ENCODE peak calls at places on chromosomes 12 and 14, in nine cellular contexts. Y, W, I, O, B, X, E, A and M are unnamed samples.

GRCh38 chr12:97650242-97650641 is 187.6 kb downstream of the RMST start:
- DNase-seq in Y (no peak), W (no peak), I (no peak), O (no peak), B (no peak), X (no peak), E (peak), A (no peak), M (no peak)

GRCh38 chr12:94553130-94553519 is 93.5 kb upstream of the CEP83 start:
- DNase-seq in Y (no peak), W (no peak), I (no peak), O (no peak), B (peak), X (no peak), E (peak), A (no peak), M (no peak)

GRCh38 chr12:117090388-117090787 is 8.8 kb downstream of the TESC start:
- DNase-seq in Y (no peak), W (no peak), I (no peak), O (no peak), B (no peak), X (no peak), E (no peak), A (no peak), M (no peak)

GRCh38 chr12:124469193-124469888 is 98.1 kb downstream of the NCOR2 start:
- DNase-seq in Y (no peak), W (no peak), I (peak), O (no peak), B (no peak), X (no peak), E (peak), A (no peak), M (no peak)

GRCh38 chr14:90423166-90423565 is 26.3 kb downstream of the CALM1 start:
- DNase-seq in Y (no peak), W (no peak), I (no peak), O (no peak), B (no peak), X (no peak), E (no peak), A (no peak), M (no peak)

GRCh38 chr14:51208982-51209381 is 31.1 kb upstream of the TMX1 start:
- DNase-seq in Y (peak), W (no peak), I (no peak), O (no peak), B (no peak), X (no peak), E (no peak), A (no peak), M (no peak)

GRCh38 chr12:9345163-9345562 is 137.0 kb upstream of the PZP start:
- DNase-seq in Y (no peak), W (no peak), I (no peak), O (no peak), B (no peak), X (no peak), E (no peak), A (no peak), M (no peak)

GRCh38 chr12:6507102-6507998 is 13.4 kb downstream of the NCAPD2 start:
- DNase-seq in Y (no peak), W (no peak), I (no peak), O (no peak), B (peak), X (no peak), E (no peak), A (no peak), M (no peak)

GRCh38 chr14:75182820-75183219 is 6.4 kb upstream of the TMED10 start:
- DNase-seq in Y (no peak), W (no peak), I (no peak), O (no peak), B (peak), X (no peak), E (no peak), A (no peak), M (no peak)

GRCh38 chr14:71834308-71835204 is 97.7 kb upstream of the RGS6 start:
- DNase-seq in Y (no peak), W (no peak), I (no peak), O (no peak), B (no peak), X (no peak), E (peak), A (no peak), M (no peak)

GRCh38 chr12:113973109-113973904 is 7.2 kb upstream of the RBM19 start:
- DNase-seq in Y (no peak), W (no peak), I (no peak), O (no peak), B (no peak), X (no peak), E (no peak), A (no peak), M (no peak)

GRCh38 chr14:70358631-70359030 is 852 bp downstream of the COX16 start:
- DNase-seq in Y (no peak), W (no peak), I (no peak), O (no peak), B (peak), X (no peak), E (peak), A (no peak), M (no peak)

GRCh38 chr14:72743626-72744025 is 150.3 kb downstream of the DPF3 start:
- DNase-seq in Y (no peak), W (no peak), I (no peak), O (no peak), B (peak), X (peak), E (no peak), A (no peak), M (no peak)

GRCh38 chr12:50397122-50397650 is 777 bp upstream of the FAM186A start:
- DNase-seq in Y (no peak), W (no peak), I (no peak), O (no peak), B (peak), X (no peak), E (no peak), A (no peak), M (no peak)

GRCh38 chr12:114938487-114939210 is 254.7 kb upstream of the TBX3 start:
- DNase-seq in Y (no peak), W (no peak), I (no peak), O (no peak), B (no peak), X (no peak), E (no peak), A (peak), M (no peak)

GRCh38 chr14:92600318-92601053 is 86.9 kb downstream of the RIN3 start:
- DNase-seq in Y (peak), W (no peak), I (no peak), O (no peak), B (peak), X (no peak), E (peak), A (no peak), M (no peak)

GRCh38 chr12:19369691-19370148 is 69.6 kb upstream of the AEBP2 start:
- DNase-seq in Y (no peak), W (no peak), I (no peak), O (peak), B (peak), X (no peak), E (peak), A (no peak), M (no peak)

GRCh38 chr12:102024765-102025164 is 37.0 kb downstream of the WASHC3 start:
- DNase-seq in Y (no peak), W (no peak), I (no peak), O (no peak), B (peak), X (no peak), E (no peak), A (no peak), M (no peak)

GRCh38 chr12:92899388-92900001 is 29.6 kb downstream of the EEA1 start:
- DNase-seq in Y (no peak), W (peak), I (no peak), O (peak), B (peak), X (peak), E (peak), A (no peak), M (no peak)

GRCh38 chr12:109444263-109444662 is 32.8 kb downstream of the KCTD10 start:
- DNase-seq in Y (no peak), W (no peak), I (no peak), O (no peak), B (no peak), X (no peak), E (no peak), A (no peak), M (no peak)

GRCh38 chr12:128140551-128140950 is 126.4 kb upstream of the TMEM132C start:
- DNase-seq in Y (no peak), W (no peak), I (no peak), O (no peak), B (no peak), X (peak), E (peak), A (no peak), M (no peak)

GRCh38 chr14:101020971-101021370 is 117.4 kb upstream of the RTL1 start:
- DNase-seq in Y (no peak), W (no peak), I (no peak), O (peak), B (no peak), X (no peak), E (no peak), A (peak), M (no peak)

GRCh38 chr14:67620217-67620789 is 583 bp downstream of the ARG2 start:
- DNase-seq in Y (no peak), W (no peak), I (no peak), O (no peak), B (peak), X (peak), E (peak), A (no peak), M (no peak)

GRCh38 chr12:67764055-67764454 is 115.5 kb downstream of the DYRK2 start:
- DNase-seq in Y (no peak), W (no peak), I (no peak), O (no peak), B (no peak), X (no peak), E (no peak), A (no peak), M (no peak)

GRCh38 chr12:67759829-67760228 is 111.3 kb downstream of the DYRK2 start:
- DNase-seq in Y (no peak), W (no peak), I (no peak), O (no peak), B (no peak), X (peak), E (peak), A (no peak), M (no peak)

GRCh38 chr12:67760586-67761275 is 112.2 kb downstream of the DYRK2 start:
- DNase-seq in Y (no peak), W (no peak), I (no peak), O (no peak), B (peak), X (no peak), E (no peak), A (no peak), M (no peak)

GRCh38 chr12:67754933-67755697 is 106.6 kb downstream of the DYRK2 start:
- DNase-seq in Y (peak), W (peak), I (no peak), O (no peak), B (no peak), X (peak), E (no peak), A (no peak), M (no peak)

GRCh38 chr12:67758119-67758873 is 109.8 kb downstream of the DYRK2 start:
- DNase-seq in Y (peak), W (no peak), I (no peak), O (no peak), B (no peak), X (peak), E (no peak), A (no peak), M (no peak)
- H3K4me3 ChIP-seq in Y (no peak), W (no peak), I (no peak), O (no peak), B (no peak), X (no peak), E (no peak), A (no peak), M (no peak)

GRCh38 chr14:38016497-38016896 is 191.2 kb upstream of the SSTR1 start:
- DNase-seq in Y (no peak), W (no peak), I (no peak), O (no peak), B (no peak), X (peak), E (peak), A (no peak), M (no peak)
- TF ChIP-seq CTCF in Y (no peak), W (no peak), I (no peak), O (no peak), B (peak), X (no peak), E (peak), A (no peak), M (peak)

GRCh38 chr12:46266382-46266791 is 2.5 kb downstream of the SLC38A1 start:
- DNase-seq in Y (peak), W (no peak), I (no peak), O (no peak), B (peak), X (no peak), E (peak), A (no peak), M (no peak)
- H3K4me3 ChIP-seq in Y (peak), W (peak), I (peak), O (peak), B (peak), X (no peak), E (peak), A (peak), M (peak)

GRCh38 chr12:87231818-87232217 is 797.4 kb downstream of the C12orf50 start:
- DNase-seq in Y (no peak), W (no peak), I (no peak), O (no peak), B (no peak), X (no peak), E (no peak), A (no peak), M (no peak)

GRCh38 chr12:87227157-87227556 is 802.0 kb downstream of the C12orf50 start:
- DNase-seq in Y (no peak), W (no peak), I (no peak), O (no peak), B (peak), X (no peak), E (no peak), A (no peak), M (no peak)
- TF ChIP-seq CTCF in Y (no peak), W (no peak), I (no peak), O (no peak), B (no peak), X (no peak), E (no peak), A (no peak), M (no peak)

GRCh38 chr14:94192534-94192933 is 18.4 kb downstream of the PPP4R4 start:
- DNase-seq in Y (no peak), W (no peak), I (no peak), O (no peak), B (no peak), X (no peak), E (no peak), A (no peak), M (no peak)

GRCh38 chr14:94193776-94194175 is 19.7 kb downstream of the PPP4R4 start:
- DNase-seq in Y (no peak), W (no peak), I (no peak), O (no peak), B (no peak), X (no peak), E (no peak), A (no peak), M (no peak)

DNA sequence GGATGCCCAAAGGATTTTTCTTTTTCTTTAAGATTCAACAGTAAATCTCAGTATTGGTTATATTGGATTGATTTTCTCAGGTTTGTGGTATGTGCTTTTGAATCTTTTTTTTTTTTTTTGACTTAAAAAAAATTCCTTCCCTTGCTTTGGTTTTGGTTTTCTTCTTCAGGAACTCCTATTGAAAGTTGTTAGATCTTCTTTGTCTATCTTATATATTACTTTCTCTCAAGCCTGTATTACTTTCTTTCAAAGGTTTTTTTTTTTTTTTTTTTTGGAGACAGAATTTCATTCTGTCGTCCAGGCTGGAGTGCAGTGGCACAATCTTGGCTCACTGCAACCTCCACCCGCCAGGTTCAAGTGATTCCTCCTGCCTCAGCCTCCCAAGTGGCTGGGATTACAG is 21.9 kb downstream of the PPP4R4 start:
- DNase-seq in Y (no peak), W (no peak), I (no peak), O (no peak), B (no peak), X (no peak), E (no peak), A (no peak), M (no peak)
- H3K4me3 ChIP-seq in Y (no peak), W (no peak), I (no peak), O (no peak), B (no peak), X (no peak), E (no peak), A (no peak), M (no peak)

DNA sequence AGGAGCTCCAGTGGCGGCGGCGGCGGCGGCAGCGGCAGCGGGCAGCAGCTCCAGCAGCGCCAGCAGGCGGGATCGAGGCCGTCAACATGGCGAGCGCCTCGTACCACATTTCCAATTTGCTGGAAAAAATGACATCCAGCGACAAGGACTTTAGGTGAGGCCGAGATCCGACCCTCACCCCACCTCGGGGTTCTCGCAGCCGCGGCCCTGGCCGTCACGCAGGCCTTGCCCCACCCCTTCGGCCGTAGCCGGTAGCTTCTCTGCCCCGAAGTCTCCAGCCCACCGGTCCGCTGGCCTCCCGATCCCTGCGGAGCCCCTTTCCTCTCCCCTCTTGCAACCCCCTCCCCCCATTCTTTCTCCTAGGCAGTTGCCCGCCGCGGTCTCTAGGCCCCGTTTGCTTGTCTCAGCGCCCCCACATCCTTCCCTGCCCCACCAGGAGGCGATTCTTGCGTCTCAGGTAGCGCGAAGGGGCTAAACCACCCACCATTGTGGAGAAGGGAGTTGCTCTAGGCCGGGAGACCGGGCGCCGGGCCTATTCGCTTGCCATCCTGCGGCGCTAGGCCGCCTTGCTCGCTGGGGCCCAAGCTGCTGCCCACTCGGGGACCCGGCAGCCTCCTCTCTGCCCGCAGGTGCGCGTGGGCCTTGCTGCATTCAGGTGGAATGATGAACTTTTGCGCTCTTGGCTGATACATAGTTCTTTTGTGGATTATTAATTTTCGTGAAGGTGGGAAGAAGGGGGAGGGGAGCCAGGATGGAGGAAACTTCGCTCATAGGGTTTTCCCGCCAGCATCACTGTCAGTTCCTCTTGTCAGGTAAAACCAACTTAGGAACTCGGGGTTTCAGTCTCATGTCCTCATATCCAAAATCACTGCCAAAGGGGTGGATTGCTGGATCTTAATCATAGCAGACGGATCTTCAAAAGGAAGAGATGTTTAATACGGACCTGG is 747 bp downstream of the CAND1 start:
- DNase-seq in Y (peak), W (peak), I (peak), O (peak), B (no peak), X (peak), E (peak), A (peak), M (peak)
- TF ChIP-seq CTCF in Y (no peak), W (no peak), I (no peak), O (peak), B (no peak), X (no peak), E (no peak), A (no peak), M (no peak)

DNA sequence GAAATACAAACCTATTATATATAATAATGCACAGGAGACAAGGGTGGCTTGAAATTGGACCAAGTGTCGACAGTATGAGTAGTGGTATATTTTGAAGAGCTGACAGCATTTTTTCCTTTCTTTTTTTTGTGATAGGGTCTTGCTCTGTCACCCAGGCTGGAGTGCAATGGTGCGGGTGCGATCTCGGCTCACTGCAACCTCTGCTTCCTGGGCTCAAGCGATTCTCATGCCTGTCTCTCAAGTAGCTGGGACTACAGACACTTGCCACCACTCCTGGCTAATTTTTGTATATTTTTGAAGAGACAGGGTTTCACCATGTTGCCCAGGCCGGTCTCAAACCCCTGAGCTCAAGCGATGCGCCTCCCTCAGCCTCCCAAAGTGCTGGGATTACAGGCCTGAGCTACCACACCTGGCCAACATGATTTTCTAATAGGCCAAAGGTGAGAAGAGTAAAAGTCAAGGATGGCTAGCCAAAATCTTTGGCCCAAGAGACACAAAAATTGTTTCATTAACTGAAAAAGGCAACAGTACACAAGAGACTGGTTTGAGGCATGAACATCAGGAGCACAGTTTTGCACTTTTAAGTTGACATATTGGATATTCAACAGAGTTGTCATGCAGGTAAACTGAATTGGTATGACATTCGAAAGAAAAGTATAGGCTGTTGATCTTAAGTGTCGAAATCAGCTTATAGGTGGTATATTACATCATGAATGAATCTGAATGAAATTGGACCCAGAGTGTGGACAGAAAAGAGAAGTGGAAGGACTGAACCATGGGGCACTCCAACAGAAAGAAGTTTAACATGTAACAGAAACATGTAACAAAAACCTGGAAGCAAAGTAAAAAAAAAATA is 12.5 kb downstream of the HNRNPC start:
- DNase-seq in Y (no peak), W (no peak), I (no peak), O (no peak), B (no peak), X (no peak), E (no peak), A (no peak), M (no peak)
- H3K4me3 ChIP-seq in Y (no peak), W (no peak), I (no peak), O (no peak), B (no peak), X (no peak), E (no peak), A (no peak), M (peak)

DNA sequence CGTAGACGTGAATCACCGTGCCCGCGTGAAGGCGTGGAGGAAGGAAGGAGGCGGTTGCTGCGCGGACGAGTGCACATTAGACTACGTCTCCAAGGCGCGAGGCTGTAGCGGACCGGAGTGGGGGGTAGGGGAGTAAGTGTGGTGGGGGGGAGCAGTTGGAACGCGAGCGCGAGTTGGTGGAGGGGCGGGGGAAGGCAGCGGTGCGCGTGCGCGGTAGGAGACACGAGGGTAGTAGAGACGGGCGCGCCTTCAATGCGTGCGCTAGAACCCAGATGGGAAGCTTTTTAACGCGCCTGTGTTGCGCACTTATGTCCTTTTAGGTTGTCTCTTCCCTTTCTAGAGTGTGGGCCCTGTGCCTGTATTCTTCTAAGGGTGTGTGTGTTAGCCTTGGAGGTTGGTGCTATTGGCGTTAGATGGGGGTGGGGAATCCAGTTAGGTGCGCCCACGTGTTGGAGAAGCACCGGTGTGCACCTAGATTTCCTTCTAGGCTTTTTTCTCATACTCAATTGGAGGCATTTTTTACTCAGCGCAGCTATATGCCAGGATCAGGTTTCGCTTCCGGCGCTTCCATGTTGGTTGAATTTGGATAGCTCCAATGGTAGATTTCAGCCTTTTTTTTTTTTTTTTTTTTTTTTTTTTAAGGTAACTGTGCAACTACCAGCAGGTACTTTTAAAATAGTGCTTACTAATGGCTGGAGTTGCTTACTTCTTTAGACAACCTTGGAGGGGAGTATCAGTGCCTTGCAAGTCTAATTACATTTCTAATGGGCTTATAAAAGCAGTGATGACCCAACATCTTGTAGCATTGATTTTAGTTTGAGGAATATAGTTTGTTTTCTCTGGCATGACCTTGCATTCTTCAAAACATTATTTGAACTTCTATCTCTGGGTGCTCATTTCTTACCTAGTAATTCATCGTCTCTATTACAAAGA is 820 bp downstream of the EIF4B start:
- DNase-seq in Y (peak), W (peak), I (peak), O (peak), B (peak), X (peak), E (peak), A (peak), M (peak)
- TF ChIP-seq CTCF in Y (no peak), W (no peak), I (no peak), O (no peak), B (no peak), X (no peak), E (no peak), A (no peak), M (no peak)